ENCODE peak calls at places on chromosomes 12 and 14, in five cellular contexts. One of them, this sample, is unnamed.

GRCh38 chr14:65035049-65035448 is 48.4 kb downstream of the FNTB start:
- DNase-seq in H9: no peak
- DNase-seq in neuronal stem cell: no peak
- DNase-seq in IMR-90: no peak
- DNase-seq in mesendoderm: no peak
- DNase-seq in this sample: no peak

GRCh38 chr12:52506858-52507715 is 13.1 kb downstream of the KRT5 start:
- DNase-seq in IMR-90: peak
- DNase-seq in mesendoderm: peak
- DNase-seq in H9: peak
- DNase-seq in neuronal stem cell: peak
- DNase-seq in this sample: peak

GRCh38 chr14:83470466-83470865 is 1936.8 kb upstream of the SEL1L start:
- DNase-seq in H9: no peak
- DNase-seq in neuronal stem cell: no peak
- DNase-seq in mesendoderm: no peak
- DNase-seq in IMR-90: no peak
- DNase-seq in this sample: no peak

GRCh38 chr14:67782090-67782489 is 34.3 kb downstream of the ZFYVE26 start:
- DNase-seq in mesendoderm: no peak
- DNase-seq in H9: no peak
- DNase-seq in neuronal stem cell: no peak
- DNase-seq in IMR-90: no peak
- DNase-seq in this sample: no peak

GRCh38 chr14:104125011-104125410 is 13.4 kb upstream of the KIF26A start:
- DNase-seq in IMR-90: no peak
- DNase-seq in mesendoderm: no peak
- DNase-seq in neuronal stem cell: no peak
- DNase-seq in H9: no peak
- DNase-seq in this sample: no peak

GRCh38 chr12:11722071-11722470 is 72.6 kb downstream of the ETV6 start:
- DNase-seq in IMR-90: no peak
- DNase-seq in neuronal stem cell: no peak
- DNase-seq in mesendoderm: peak
- DNase-seq in H9: no peak
- DNase-seq in this sample: no peak

GRCh38 chr12:131204416-131205311 is 251.0 kb downstream of the ADGRD1 start:
- DNase-seq in IMR-90: no peak
- DNase-seq in H9: peak
- DNase-seq in mesendoderm: no peak
- DNase-seq in neuronal stem cell: no peak
- DNase-seq in this sample: no peak

GRCh38 chr12:54357802-54358619 is 6.3 kb downstream of the GPR84 start:
- DNase-seq in mesendoderm: peak
- DNase-seq in H9: peak
- DNase-seq in IMR-90: no peak
- DNase-seq in neuronal stem cell: no peak
- DNase-seq in this sample: peak

GRCh38 chr12:130873825-130874224 is 2.0 kb downstream of the RAN start:
- DNase-seq in H9: no peak
- DNase-seq in neuronal stem cell: no peak
- DNase-seq in IMR-90: no peak
- DNase-seq in mesendoderm: no peak
- DNase-seq in this sample: no peak

GRCh38 chr12:9367201-9367600 is 159.0 kb upstream of the PZP start:
- DNase-seq in H9: no peak
- DNase-seq in mesendoderm: no peak
- DNase-seq in IMR-90: no peak
- DNase-seq in neuronal stem cell: no peak
- DNase-seq in this sample: no peak

GRCh38 chr12:104290320-104290719 is 13.2 kb upstream of the EID3 start:
- DNase-seq in H9: no peak
- DNase-seq in IMR-90: no peak
- DNase-seq in mesendoderm: no peak
- DNase-seq in neuronal stem cell: no peak
- DNase-seq in this sample: no peak

GRCh38 chr14:101939771-101940170 is 24.6 kb upstream of the DYNC1H1 start:
- DNase-seq in IMR-90: no peak
- DNase-seq in mesendoderm: no peak
- DNase-seq in neuronal stem cell: no peak
- DNase-seq in H9: no peak
- DNase-seq in this sample: no peak
- H2BK15ac ChIP-seq in IMR-90: no peak
- H2BK15ac ChIP-seq in mesendoderm: no peak
- H2BK15ac ChIP-seq in neuronal stem cell: no peak
- H2BK15ac ChIP-seq in H9: no peak
- H2BK15ac ChIP-seq in this sample: no peak

DNA sequence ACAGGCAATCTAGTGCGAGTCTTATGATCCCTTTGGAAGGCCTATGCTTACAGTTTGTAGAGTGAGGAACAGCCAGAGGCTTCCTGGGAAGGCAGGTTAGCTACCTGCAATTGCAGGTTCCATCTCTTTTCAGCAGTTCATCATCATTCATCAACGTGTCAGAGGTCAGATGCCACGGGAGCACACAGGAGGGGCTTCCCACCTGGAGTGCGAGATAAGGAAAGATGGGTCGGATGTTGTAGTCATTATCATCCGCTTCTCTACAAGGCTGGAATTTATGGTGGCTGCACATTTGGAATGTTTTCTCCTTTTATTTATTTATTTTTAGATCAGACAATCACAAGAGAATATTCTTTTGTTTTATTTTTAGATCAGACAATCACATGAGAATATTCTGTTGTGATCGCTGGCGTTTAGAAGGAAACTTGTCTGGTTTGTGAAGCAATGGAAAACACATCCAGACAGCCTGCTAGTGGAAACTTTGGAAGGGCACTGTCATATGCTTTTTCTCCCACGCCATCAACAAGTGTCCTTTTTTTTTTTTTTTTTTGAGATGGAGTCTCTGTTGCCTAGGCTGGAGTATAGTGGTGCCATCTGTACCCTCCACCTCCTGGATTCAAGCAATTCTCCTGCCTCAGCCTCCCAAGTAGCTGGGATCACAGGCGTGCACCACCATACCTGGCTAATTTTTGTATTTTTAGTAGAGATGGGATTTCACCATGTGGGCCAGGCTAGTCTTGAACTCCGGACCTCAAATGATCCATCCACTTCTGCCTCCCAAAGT is 1.9 kb upstream of the BICD1 start:
- DNase-seq in mesendoderm: no peak
- DNase-seq in IMR-90: no peak
- DNase-seq in neuronal stem cell: no peak
- DNase-seq in H9: no peak
- DNase-seq in this sample: no peak
- H2BK15ac ChIP-seq in mesendoderm: no peak
- H2BK15ac ChIP-seq in IMR-90: no peak
- H2BK15ac ChIP-seq in neuronal stem cell: no peak
- H2BK15ac ChIP-seq in H9: no peak
- H2BK15ac ChIP-seq in this sample: no peak

DNA sequence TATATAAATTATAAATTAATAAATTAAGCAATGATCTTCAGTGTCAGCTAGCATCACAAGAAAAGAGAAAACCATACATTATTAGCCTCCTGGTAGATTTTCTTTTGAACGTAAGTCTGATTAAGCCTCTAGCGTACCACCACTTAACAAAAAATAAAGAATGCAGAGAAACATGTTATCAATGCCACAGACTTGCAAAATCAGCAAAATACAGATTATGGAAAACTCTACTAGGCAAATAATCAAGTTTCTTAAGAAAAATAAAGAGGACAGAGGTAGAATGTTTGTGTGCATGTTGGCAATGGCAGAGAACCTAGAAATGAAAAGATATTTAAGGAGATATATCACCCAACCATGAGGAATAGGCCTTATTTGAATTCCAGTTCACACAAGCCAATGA is 8.4 kb upstream of the SRRM4 start:
- DNase-seq in mesendoderm: no peak
- DNase-seq in neuronal stem cell: no peak
- DNase-seq in H9: no peak
- DNase-seq in IMR-90: no peak
- DNase-seq in this sample: no peak
- H2BK15ac ChIP-seq in mesendoderm: no peak
- H2BK15ac ChIP-seq in neuronal stem cell: no peak
- H2BK15ac ChIP-seq in H9: no peak
- H2BK15ac ChIP-seq in IMR-90: no peak
- H2BK15ac ChIP-seq in this sample: no peak

DNA sequence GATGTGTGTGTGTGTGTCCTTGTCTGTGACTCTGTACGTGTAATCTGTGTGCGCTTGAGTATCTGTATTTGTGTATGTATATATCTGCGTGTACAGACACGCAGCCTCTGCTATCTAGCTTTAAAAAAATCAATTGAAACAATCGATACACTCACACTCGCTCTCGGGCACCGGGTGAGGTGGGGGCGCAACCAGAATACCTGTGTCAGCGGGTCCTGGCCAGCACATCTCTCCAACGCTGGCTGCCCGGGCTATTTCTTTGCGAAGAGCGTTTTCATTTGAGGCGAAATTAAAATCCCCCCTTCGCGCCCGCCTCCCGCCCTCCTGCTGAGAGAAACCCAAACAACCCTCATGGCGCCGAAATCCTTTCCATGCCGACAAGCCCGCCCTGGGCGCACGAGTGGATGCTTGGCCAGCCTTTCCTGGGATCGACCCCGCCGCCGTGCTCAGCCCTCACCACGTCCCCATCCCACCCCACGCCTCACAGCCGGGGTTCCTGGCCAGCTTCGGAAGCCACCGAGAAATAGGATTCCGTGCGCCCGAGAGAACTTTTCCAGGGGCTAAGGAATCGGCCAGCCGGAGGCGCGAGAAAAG is 1.2 kb downstream of the ZDHHC22 start:
- DNase-seq in H9: no peak
- DNase-seq in IMR-90: no peak
- DNase-seq in neuronal stem cell: no peak
- DNase-seq in mesendoderm: no peak
- DNase-seq in this sample: no peak
- H2BK15ac ChIP-seq in H9: no peak
- H2BK15ac ChIP-seq in IMR-90: no peak
- H2BK15ac ChIP-seq in neuronal stem cell: no peak
- H2BK15ac ChIP-seq in mesendoderm: no peak
- H2BK15ac ChIP-seq in this sample: no peak